ENCODE peak calls at places on chromosomes 1 and 21, in six cellular contexts. W is spleen; B is upper lobe of right lung; F is B cell; J is activated CD8-positive, alpha-beta memory T cell treated with anti-CD3 and anti-CD28 coated beads, Interleukin-2, amount 10 ng/mL, durations not matched to agents 7 days and 5 days; L is substantia nigra. V is an unnamed sample.

GRCh38 chr1:74392186-74392585 is 120.2 kb downstream of the LRRC53 start:
- DNase-seq in J (no peak), W (no peak), L (no peak), B (no peak), F (no peak), V (no peak)

GRCh38 chr1:234707641-234708040 is 97.7 kb upstream of the IRF2BP2 start:
- DNase-seq in F (no peak), J (no peak), B (no peak), W (no peak), L (no peak), V (peak)

GRCh38 chr21:41374867-41375533 is 13.2 kb downstream of the MX2 start:
- DNase-seq in W (no peak), B (no peak), F (no peak), J (peak), L (no peak), V (no peak)

GRCh38 chr1:197672347-197672746 is 102.9 kb downstream of the DENND1B start:
- DNase-seq in L (no peak), F (no peak), B (no peak), J (no peak), W (no peak), V (no peak)

GRCh38 chr1:44775930-44776748 is 799 bp downstream of the RPS8 start:
- DNase-seq in B (no peak), W (peak), L (no peak), F (peak), J (peak), V (no peak)

GRCh38 chr1:192539450-192540132 is 36.0 kb upstream of the RGS1 start:
- DNase-seq in B (no peak), L (no peak), J (no peak), F (no peak), W (no peak), V (no peak)

GRCh38 chr1:15740833-15741182 is 1.5 kb upstream of the TMEM82 start:
- DNase-seq in L (no peak), W (no peak), B (no peak), J (no peak), F (no peak), V (no peak)

GRCh38 chr1:248790456-248790855 is 34.9 kb upstream of the LYPD8 start:
- DNase-seq in F (no peak), J (no peak), B (no peak), W (no peak), L (no peak), V (no peak)

GRCh38 chr1:31689821-31690220 is 14.0 kb downstream of the COL16A1 start:
- DNase-seq in L (no peak), J (no peak), F (no peak), W (no peak), B (no peak), V (no peak)

GRCh38 chr1:202692959-202693555 is 17.2 kb downstream of the SYT2 start:
- DNase-seq in J (peak), L (peak), F (peak), B (peak), W (peak), V (no peak)

GRCh38 chr1:201676061-201676644 is 137.2 kb downstream of the NAV1 start:
- DNase-seq in W (no peak), B (peak), F (no peak), L (no peak), J (no peak), V (peak)

GRCh38 chr1:92768915-92769314 is 16.0 kb downstream of the EVI5 start:
- DNase-seq in B (no peak), F (no peak), J (no peak), L (no peak), W (no peak), V (no peak)

V was measured in sigmoid colon.